ENCODE peak calls at places on chromosome 1, in four cellular contexts. I, Y, J and O are unnamed samples.
A peak's percentile ranks its signal among the peaks of the same experiment; 100 is the strongest.

GRCh38 chr1:15343729-15344128 is 66.0 kb upstream of the EFHD2 start:
- DNase-seq in I (no peak), Y (peak; percentile 84), J (no peak), O (no peak)

GRCh38 chr1:167661527-167662436 is 31.8 kb downstream of the RCSD1 start:
- DNase-seq in I (peak; percentile 93), Y (no peak), J (no peak), O (no peak)

GRCh38 chr1:203096566-203096965 is 10.8 kb upstream of the MYOG start:
- DNase-seq in I (no peak), Y (no peak), J (no peak), O (no peak)

GRCh38 chr1:227449051-227449450 is 114.3 kb upstream of the ZNF678 start:
- DNase-seq in I (no peak), Y (no peak), J (peak; percentile 16), O (no peak)

GRCh38 chr1:43789604-43790288 is 82.4 kb downstream of the ST3GAL3 start:
- DNase-seq in I (no peak), Y (no peak), J (no peak), O (no peak)

GRCh38 chr1:237032029-237032428 is 10.0 kb upstream of the RYR2 start:
- DNase-seq in I (peak; percentile 2), Y (no peak), J (no peak), O (no peak)

GRCh38 chr1:20153000-20153418 is 13.9 kb downstream of the PLA2G2F start:
- DNase-seq in I (no peak), Y (no peak), J (no peak), O (no peak)

GRCh38 chr1:226572325-226572726 is 23.8 kb downstream of the STUM start:
- DNase-seq in I (no peak), Y (no peak), J (no peak), O (no peak)

GRCh38 chr1:1298861-1299685 is 8.7 kb downstream of the ACAP3 start:
- DNase-seq in I (peak; percentile 30), Y (no peak), J (no peak), O (no peak)